ENCODE peak calls at places on chromosomes 5 and 9, in six cellular contexts. G is HCT116, A is GM12878, X is K562, S is H1, J is HepG2. B is an unnamed sample. For H3K4me1, the result is how much of the 10 kb centered on the place peaks cover.

GRCh38 chr5:93790401-93790800 is 49.0 kb upstream of the POU5F2 start:
- DNase-seq in J (no peak), G (no peak), A (no peak), X (no peak), S (no peak), B (no peak)

GRCh38 chr9:98332405-98332831 is 77.0 kb upstream of the TBC1D2 start:
- DNase-seq in J (no peak), G (no peak), X (peak), A (no peak), S (no peak), B (no peak)

GRCh38 chr9:133371261-133371711 is 4.6 kb downstream of the SURF4 start:
- DNase-seq in S (no peak), J (no peak), G (no peak), A (no peak), X (peak), B (no peak)

GRCh38 chr5:78961743-78962142 is 23.4 kb downstream of the ARSB start:
- DNase-seq in G (no peak), S (no peak), X (no peak), A (no peak), J (no peak), B (no peak)

GRCh38 chr5:135246923-135247795 is 151.9 kb downstream of the MACROH2A1 start:
- DNase-seq in A (no peak), G (peak), J (no peak), S (peak), X (peak), B (no peak)

GRCh38 chr5:174520420-174521396 is 203.7 kb upstream of the MSX2 start:
- DNase-seq in S (peak), X (no peak), A (no peak), J (peak), G (peak), B (peak)

GRCh38 chr9:33142531-33142930 is 24.6 kb downstream of the B4GALT1 start:
- DNase-seq in S (no peak), J (no peak), A (peak), X (no peak), G (no peak), B (no peak)

GRCh38 chr5:139578348-139578724 is 17.2 kb downstream of the UBE2D2 start:
- DNase-seq in S (no peak), J (no peak), G (no peak), A (no peak), X (no peak), B (no peak)

GRCh38 chr5:115194671-115195070 is 25.0 kb upstream of the TRIM36 start:
- DNase-seq in G (no peak), J (peak), S (no peak), A (no peak), X (no peak), B (no peak)

GRCh38 chr9:83535736-83536135 is 2.5 kb downstream of the FRMD3 start:
- DNase-seq in J (no peak), X (no peak), A (no peak), G (no peak), S (no peak), B (no peak)

GRCh38 chr5:131288328-131288727 is 24.5 kb downstream of the CDC42SE2 start:
- DNase-seq in X (no peak), S (no peak), A (no peak), J (no peak), G (no peak), B (no peak)

GRCh38 chr5:3607541-3608147 is 12.0 kb downstream of the IRX1 start:
- DNase-seq in J (no peak), S (no peak), X (no peak), G (no peak), A (no peak), B (no peak)

GRCh38 chr9:72351538-72352453 is 13.2 kb downstream of the ZFAND5 start:
- DNase-seq in X (no peak), A (no peak), S (no peak), G (no peak), J (no peak), B (no peak)

GRCh38 chr5:126967808-126968466 is 62.4 kb downstream of the MARCHF3 start:
- DNase-seq in J (no peak), S (no peak), X (no peak), G (no peak), A (no peak), B (no peak)

GRCh38 chr5:94577466-94578245 is 40.7 kb downstream of the KIAA0825 start:
- DNase-seq in J (no peak), S (no peak), A (peak), X (no peak), G (no peak), B (no peak)

GRCh38 chr9:93112116-93112863 is 16.3 kb downstream of the CARD19 start:
- DNase-seq in G (no peak), J (peak), A (no peak), X (no peak), S (no peak), B (no peak)

GRCh38 chr5:177378884-177379883 is 5.0 kb upstream of the SLC34A1 start:
- DNase-seq in J (peak), A (no peak), S (no peak), G (no peak), X (peak), B (no peak)

GRCh38 chr5:111730659-111731382 is 26.2 kb downstream of the NREP start:
- DNase-seq in J (peak), A (no peak), G (no peak), S (no peak), X (no peak), B (no peak)

GRCh38 chr9:18338042-18338441 is 135.9 kb upstream of the ADAMTSL1 start:
- DNase-seq in J (no peak), G (no peak), S (no peak), X (no peak), A (no peak), B (no peak)

GRCh38 chr9:136485049-136485647 is 2.3 kb upstream of the SEC16A start:
- DNase-seq in S (peak), A (no peak), J (peak), X (peak), G (no peak), B (peak)

GRCh38 chr5:147481857-147482256 is 28.0 kb downstream of the DPYSL3 start:
- DNase-seq in X (no peak), S (no peak), J (no peak), A (peak), G (no peak), B (no peak)

GRCh38 chr5:65468633-65469032 is 13.1 kb downstream of the ADAMTS6 start:
- DNase-seq in J (no peak), G (no peak), S (no peak), A (no peak), X (no peak), B (no peak)

GRCh38 chr5:169938439-169938838 is 41.9 kb downstream of the INSYN2B start:
- DNase-seq in A (no peak), S (no peak), J (no peak), X (no peak), G (no peak), B (no peak)

GRCh38 chr9:21102311-21102710 is 24.6 kb upstream of the IFNB1 start:
- DNase-seq in J (no peak), X (no peak), S (no peak), A (no peak), G (no peak), B (no peak)

GRCh38 chr5:69528015-69528414 is 32.0 kb upstream of the GTF2H2C start:
- DNase-seq in A (no peak), J (no peak), S (no peak), X (no peak), G (peak), B (no peak)

GRCh38 chr9:94860678-94861588 is 134.4 kb downstream of the AOPEP start:
- DNase-seq in X (no peak), J (no peak), G (no peak), S (peak), A (peak), B (no peak)

GRCh38 chr5:142445266-142445665 is 120.4 kb upstream of the SPRY4 start:
- DNase-seq in J (no peak), A (no peak), G (peak), X (peak), S (no peak), B (no peak)

GRCh38 chr5:14551211-14551610 is 30.4 kb upstream of the OTULINL start:
- DNase-seq in A (no peak), X (no peak), S (no peak), J (peak), G (no peak), B (no peak)

GRCh38 chr9:36284226-36284625 is 26.0 kb upstream of the GNE start:
- DNase-seq in X (no peak), A (no peak), G (no peak), S (no peak), J (no peak), B (no peak)

GRCh38 chr5:43017438-43017820 is 22.7 kb downstream of the ANXA2R start:
- DNase-seq in S (no peak), X (no peak), J (peak), G (no peak), A (no peak), B (no peak)

GRCh38 chr5:87132696-87133095 is 135.0 kb upstream of the RASA1 start:
- DNase-seq in G (no peak), X (no peak), S (no peak), A (no peak), J (no peak), B (no peak)

GRCh38 chr5:171092194-171092593 is 216.9 kb upstream of the TLX3 start:
- DNase-seq in A (no peak), S (no peak), G (peak), J (no peak), X (no peak), B (no peak)

GRCh38 chr5:150180241-150181027 is 9.4 kb upstream of the SLC6A7 start:
- DNase-seq in S (no peak), X (no peak), A (no peak), G (no peak), J (no peak), B (no peak)

GRCh38 chr9:34550016-34550680 is 27.4 kb upstream of the ENHO start:
- DNase-seq in G (no peak), S (peak), A (no peak), X (no peak), J (no peak), B (no peak)

GRCh38 chr5:32193591-32193990 is 19.5 kb upstream of the GOLPH3 start:
- DNase-seq in X (no peak), J (peak), G (no peak), S (no peak), A (no peak), B (no peak)

GRCh38 chr9:23702311-23702922 is 123.6 kb downstream of the ELAVL2 start:
- DNase-seq in G (no peak), X (no peak), S (no peak), A (no peak), J (no peak), B (no peak)

GRCh38 chr5:92019376-92019990 is 636.4 kb upstream of the ARRDC3 start:
- DNase-seq in J (no peak), X (no peak), G (peak), S (no peak), A (no peak), B (no peak)

GRCh38 chr9:6645153-6646027 is at the start of gene GLDC:
- DNase-seq in A (no peak), J (peak), X (no peak), S (peak), G (peak), B (peak)

GRCh38 chr5:14109041-14109747 is 33.9 kb upstream of the TRIO start:
- DNase-seq in S (no peak), A (peak), X (no peak), G (no peak), J (no peak), B (no peak)

DNA sequence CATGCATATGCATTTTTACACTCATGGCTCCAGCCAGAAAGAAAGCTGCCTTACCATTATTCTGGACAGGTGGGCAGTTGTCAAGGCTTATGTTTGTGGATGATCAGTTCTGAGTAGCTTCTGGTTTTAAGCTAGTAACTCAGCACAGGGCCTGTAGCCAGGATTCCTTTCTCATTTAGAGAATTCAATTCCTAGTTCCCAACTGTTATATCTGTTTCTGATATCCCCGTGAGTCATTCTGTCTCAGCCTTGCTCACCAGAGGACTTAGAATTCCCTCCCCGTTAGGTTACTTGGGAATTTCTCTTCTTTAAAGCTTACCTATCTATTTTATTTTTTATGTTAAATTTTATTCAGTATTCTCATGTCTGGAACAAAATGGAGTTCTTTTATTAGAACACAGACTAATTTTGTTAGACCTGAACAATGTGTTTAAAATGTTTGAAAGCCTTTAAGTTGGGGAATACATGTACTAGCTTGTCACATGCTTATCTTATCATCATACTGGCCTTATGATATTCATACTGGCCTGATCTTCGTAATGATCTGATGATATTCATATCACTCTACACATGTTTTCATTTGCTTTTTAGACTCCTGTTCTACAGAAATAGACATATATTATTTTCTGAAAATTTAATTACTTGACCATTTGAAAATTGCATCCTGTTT is 47.1 kb downstream of the CAST start:
- DNase-seq in S (no peak), G (no peak), X (no peak), A (no peak), J (no peak), B (no peak)
- TF ChIP-seq ZNF274 in S (no peak), G (no peak), X (no peak), A (no peak), J (no peak), B (no peak)

GRCh38 chr9:128894764-128895163 is 12.8 kb downstream of the LRRC8A start:
- DNase-seq in X (no peak), J (no peak), G (no peak), A (no peak), S (no peak), B (no peak)
- H3K4me1 ChIP-seq in X (under half), J (under half), G (under half), A (under half), S (under half), B (under half)

GRCh38 chr9:134841180-134841904 is 39.3 kb upstream of the FCN2 start:
- DNase-seq in G (no peak), X (no peak), S (no peak), A (no peak), J (no peak), B (no peak)
- TF ChIP-seq ZNF274 in G (no peak), X (no peak), S (no peak), A (no peak), J (no peak), B (no peak)

GRCh38 chr9:112288029-112288428 is 45.4 kb downstream of the PTBP3 start:
- DNase-seq in A (no peak), X (no peak), G (no peak), J (peak), S (no peak), B (no peak)
- H3K4me1 ChIP-seq in A (under half), X (under half), G (under half), J (under half), S (under half), B (under half)

GRCh38 chr9:89309608-89310485 is 1.1 kb upstream of the CKS2 start:
- DNase-seq in S (no peak), X (peak), J (no peak), A (no peak), G (peak), B (no peak)
- TF ChIP-seq ZNF274 in S (no peak), X (no peak), J (no peak), A (no peak), G (no peak), B (no peak)

GRCh38 chr5:151624486-151624885 is 33.4 kb upstream of the FAT2 start:
- DNase-seq in G (no peak), J (no peak), S (no peak), A (no peak), X (no peak), B (no peak)

GRCh38 chr5:151619812-151620462 is 28.8 kb upstream of the FAT2 start:
- DNase-seq in G (no peak), S (peak), J (no peak), A (no peak), X (no peak), B (peak)

GRCh38 chr5:151618907-151619306 is 27.8 kb upstream of the FAT2 start:
- DNase-seq in G (peak), S (no peak), A (no peak), J (peak), X (no peak), B (no peak)

GRCh38 chr5:151620463-151620844 is 29.3 kb upstream of the FAT2 start:
- DNase-seq in J (no peak), S (no peak), G (no peak), X (no peak), A (no peak), B (no peak)

DNA sequence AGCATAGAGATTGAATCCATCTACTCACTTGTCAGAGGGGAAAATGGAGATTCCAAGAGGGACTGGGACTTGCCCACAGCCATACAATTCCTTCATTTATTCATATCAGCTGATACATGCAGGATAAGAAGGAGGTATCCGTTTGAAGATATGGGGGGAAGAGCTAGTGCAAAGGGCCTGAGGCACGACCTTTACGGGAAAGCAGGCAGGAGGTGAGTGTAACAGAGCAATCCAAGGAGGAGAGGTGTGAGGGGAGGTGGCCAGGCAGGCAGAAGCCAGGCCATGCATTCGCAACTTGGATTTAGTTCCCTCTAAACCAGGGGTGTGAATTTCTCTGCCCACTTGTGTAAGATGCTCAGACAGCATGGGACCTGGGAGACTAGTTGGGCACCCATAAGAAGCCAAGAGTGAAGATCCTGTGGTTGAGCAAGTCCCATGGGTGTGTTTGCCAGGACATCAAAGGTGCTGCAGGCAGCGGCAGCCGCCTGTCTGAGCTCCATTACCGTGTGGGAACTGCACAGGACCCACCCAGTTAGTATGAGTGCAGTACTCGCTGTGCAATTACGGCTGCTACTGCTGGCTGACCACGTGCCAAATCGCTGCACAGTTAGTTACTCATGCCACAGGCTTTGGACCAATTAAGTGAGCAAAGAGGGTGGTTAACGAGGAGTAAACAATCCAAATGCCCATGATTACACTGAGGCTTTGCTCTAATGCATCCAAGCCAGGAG is 31.4 kb upstream of the FAT2 start:
- DNase-seq in A (no peak), S (no peak), J (no peak), X (no peak), G (no peak), B (no peak)
- H3K4me1 ChIP-seq in A (under half), S (under half), J (under half), X (under half), G (under half), B (under half)

DNA sequence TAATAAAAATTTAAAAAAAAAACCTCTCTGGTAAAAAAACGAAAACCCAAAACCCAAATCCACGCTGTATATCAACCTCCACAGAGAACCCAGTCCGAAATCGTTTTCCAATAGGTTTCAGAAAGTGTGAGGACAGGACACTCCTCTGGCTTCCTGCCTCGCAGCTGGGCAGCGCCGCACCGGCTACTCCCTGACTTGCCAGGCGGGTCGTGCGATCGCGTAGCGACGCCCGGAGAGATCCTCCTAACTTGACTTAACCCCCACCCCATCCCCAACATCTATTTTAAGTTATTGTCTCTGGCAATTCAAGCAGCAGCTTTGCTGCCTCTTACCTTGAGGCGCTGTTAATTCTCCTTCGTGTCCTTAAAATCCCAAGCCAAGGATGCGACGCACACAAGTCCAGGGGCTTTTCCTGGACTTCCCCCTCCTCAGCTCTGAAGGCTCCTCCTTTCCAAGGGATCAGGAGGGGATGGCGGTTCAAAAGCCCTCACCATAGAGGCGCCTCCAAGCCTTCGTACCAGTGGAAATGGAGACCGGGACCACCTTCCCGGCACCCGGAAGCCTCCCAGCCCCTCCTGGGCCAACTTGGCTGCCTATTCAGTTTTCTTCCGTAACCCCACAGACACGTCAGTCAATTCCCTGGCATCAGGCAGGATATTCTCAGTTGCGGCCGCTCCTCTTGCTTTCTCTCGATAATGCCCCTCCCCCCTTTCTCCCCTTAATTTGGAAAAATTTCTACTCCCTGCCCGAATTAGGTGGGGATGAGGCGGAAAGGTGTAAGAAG is 1639.5 kb upstream of the C9orf72 start:
- DNase-seq in A (no peak), J (no peak), S (peak), X (no peak), G (no peak), B (peak)
- TF ChIP-seq ZNF274 in A (no peak), J (no peak), S (no peak), X (no peak), G (no peak), B (no peak)

GRCh38 chr5:76469656-76470290 is 66.7 kb downstream of the IQGAP2 start:
- DNase-seq in S (no peak), G (no peak), X (no peak), J (no peak), A (no peak), B (no peak)

GRCh38 chr5:76468625-76469410 is 65.7 kb downstream of the IQGAP2 start:
- DNase-seq in S (no peak), G (no peak), X (no peak), A (no peak), J (no peak), B (no peak)

GRCh38 chr5:76472338-76473336 is 69.6 kb downstream of the IQGAP2 start:
- DNase-seq in X (no peak), G (no peak), S (no peak), A (no peak), J (peak), B (no peak)

GRCh38 chr5:76471994-76472337 is 68.9 kb downstream of the IQGAP2 start:
- DNase-seq in A (no peak), G (no peak), X (no peak), J (no peak), S (no peak), B (no peak)

GRCh38 chr5:76470978-76471377 is 67.9 kb downstream of the IQGAP2 start:
- DNase-seq in S (no peak), J (no peak), X (no peak), A (no peak), G (no peak), B (no peak)
- H3K4me1 ChIP-seq in S (under half), J (half or more), X (under half), A (under half), G (under half), B (under half)

GRCh38 chr9:112334319-112334828 is 955 bp upstream of the PTBP3 start:
- DNase-seq in A (no peak), X (no peak), J (peak), G (no peak), S (no peak), B (no peak)
- TF ChIP-seq ZNF274 in A (no peak), X (no peak), J (no peak), G (no peak), S (no peak), B (no peak)